ENCODE peak calls at places on chromosomes 11 and 22, in nine cellular contexts. M is adrenal gland, A is right lobe of liver, V is body of pancreas, Z is IMR-90, G is ovary, Q is GM12878, B is uterus, K is HCT116. P is an unnamed sample.

GRCh38 chr22:46953968-46954755 is 191.7 kb downstream of the TBC1D22A start:
- DNase-seq in B (no peak), Q (no peak), A (no peak), K (no peak), G (no peak), Z (peak; percentile 13), M (no peak), V (no peak), P (no peak)

GRCh38 chr11:128472128-128473110 is 114.9 kb downstream of the ETS1 start:
- DNase-seq in B (no peak), M (no peak), K (no peak), Q (peak; percentile 93), A (no peak), Z (peak; percentile 79), V (no peak), G (no peak), P (no peak)

GRCh38 chr22:36445158-36445668 is 36.2 kb downstream of the TXN2 start:
- DNase-seq in A (no peak), B (peak; percentile 68), Z (peak; percentile 97), K (no peak), Q (no peak), G (peak; percentile 77), V (no peak), M (peak; percentile 65), P (peak; percentile 77)

GRCh38 chr11:35165416-35166368 is 26.7 kb downstream of the CD44 start:
- DNase-seq in G (no peak), V (no peak), B (no peak), M (no peak), Z (peak; percentile 50), K (no peak), A (no peak), Q (peak; percentile 99), P (no peak)

GRCh38 chr11:88338223-88338661 is 706 bp upstream of the CTSC start:
- DNase-seq in Z (peak; percentile 84), G (peak; percentile 45), V (peak; percentile 61), Q (no peak), B (peak; percentile 48), M (peak; percentile 57), K (no peak), A (peak; percentile 65), P (peak; percentile 61)

GRCh38 chr11:116226731-116227130 is 546.1 kb downstream of the BUD13 start:
- DNase-seq in Z (no peak), K (no peak), Q (no peak), A (no peak), B (no peak), V (no peak), G (no peak), M (no peak), P (no peak)

GRCh38 chr11:77147668-77148321 is 19.7 kb downstream of the MYO7A start:
- DNase-seq in Q (no peak), Z (no peak), A (no peak), B (no peak), G (no peak), M (no peak), K (no peak), V (peak; percentile 38), P (no peak)

GRCh38 chr11:14249121-14249963 is 109.6 kb downstream of the RRAS2 start:
- DNase-seq in M (peak; percentile 52), B (peak; percentile 58), K (peak; percentile 27), Q (no peak), Z (peak; percentile 53), A (peak; percentile 53), V (peak; percentile 59), G (peak; percentile 72), P (peak; percentile 52)

GRCh38 chr11:63829823-63830489 is 9.0 kb upstream of the MARK2 start:
- DNase-seq in V (no peak), M (no peak), K (no peak), B (no peak), G (no peak), A (no peak), Z (peak; percentile 44), Q (no peak), P (no peak)

GRCh38 chr11:100759856-100760255 is 72.8 kb downstream of the ARHGAP42 start:
- DNase-seq in K (no peak), G (no peak), A (no peak), B (no peak), Z (no peak), Q (no peak), V (no peak), M (no peak), P (no peak)
- H3K4me1 ChIP-seq in K (peaks cover 11% of the 10 kb centered on the region), G (peaks cover 2% of the 10 kb centered on the region), A (peaks cover 3% of the 10 kb centered on the region), B (no peaks in the 10 kb centered on the region), Z (no peaks in the 10 kb centered on the region), Q (no peaks in the 10 kb centered on the region), V (no peaks in the 10 kb centered on the region), M (peaks cover 16% of the 10 kb centered on the region), P (no peaks in the 10 kb centered on the region)

GRCh38 chr11:68107689-68108088 is 13.5 kb downstream of the CHKA start:
- DNase-seq in Z (no peak), V (no peak), G (no peak), A (no peak), B (no peak), M (no peak), Q (no peak), K (no peak), P (no peak)

GRCh38 chr11:68106165-68106940 is 14.8 kb downstream of the CHKA start:
- DNase-seq in B (no peak), K (no peak), Z (no peak), Q (no peak), A (peak; percentile 45), G (peak; percentile 75), M (peak; percentile 78), V (peak; percentile 96), P (no peak)
- TF ChIP-seq POLR2A in B (no peak), K (no peak), Z (no peak), Q (no peak), A (no peak), G (no peak), M (no peak), V (peak; percentile 54), P (no peak)

GRCh38 chr11:57776101-57776511 is 14.5 kb downstream of the CTNND1 start:
- DNase-seq in Q (no peak), K (no peak), Z (peak; percentile 63), A (no peak), B (no peak), M (no peak), G (no peak), V (no peak), P (peak; percentile 57)
- H3K4me1 ChIP-seq in Q (peaks cover 16% of the 10 kb centered on the region), K (peaks cover 98% of the 10 kb centered on the region), Z (peaks cover 33% of the 10 kb centered on the region), A (no peaks in the 10 kb centered on the region), B (peaks cover 31% of the 10 kb centered on the region), M (peaks cover 91% of the 10 kb centered on the region), G (peaks cover 44% of the 10 kb centered on the region), V (peaks cover 93% of the 10 kb centered on the region), P (peaks cover 95% of the 10 kb centered on the region)

DNA sequence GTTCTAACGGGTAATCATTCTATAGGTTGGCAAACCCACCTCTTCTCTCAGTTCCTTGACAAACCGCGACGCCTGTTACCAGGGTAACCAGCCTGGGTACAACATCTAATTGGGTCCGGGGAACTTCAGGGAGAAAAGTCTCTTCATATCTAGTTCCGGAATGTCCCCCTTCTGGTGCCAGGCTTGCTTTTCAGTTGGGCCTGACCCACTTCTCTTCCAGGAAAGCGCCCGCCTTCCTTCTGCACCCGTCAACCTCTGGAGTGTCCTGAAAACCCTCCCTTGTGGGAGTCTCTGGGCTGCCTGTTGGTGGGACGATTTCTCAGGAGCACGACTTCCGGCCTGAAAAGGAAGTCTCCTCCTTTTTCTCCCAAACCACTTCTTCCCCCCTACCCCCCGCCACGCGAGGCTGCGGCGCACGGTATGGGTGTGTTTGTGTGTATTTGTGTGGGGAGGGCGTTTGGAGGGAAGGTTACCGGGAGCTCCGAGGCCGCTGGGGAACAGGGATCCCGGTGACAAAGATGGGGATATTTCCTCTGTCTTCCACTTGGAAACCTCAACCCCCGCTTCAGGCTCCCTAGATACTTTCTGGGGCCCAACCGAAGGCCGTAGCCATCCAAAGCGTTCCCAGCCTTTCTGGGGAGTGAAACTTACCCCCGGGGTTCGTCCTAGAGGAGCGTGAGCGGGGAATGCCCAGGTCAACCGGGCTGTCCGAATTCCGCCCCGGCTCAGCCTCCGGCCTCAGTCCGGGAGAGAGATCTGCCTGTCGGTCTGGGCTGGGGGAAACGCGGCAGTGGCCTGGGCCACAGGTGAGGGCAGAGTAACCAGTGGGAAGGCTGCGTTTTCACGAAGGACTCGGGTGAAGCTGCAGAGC is at the start of the genes NKAPD1 and PIH1D2:
- DNase-seq in M (peak; percentile 77), A (peak; percentile 71), Q (peak; percentile 88), G (peak; percentile 71), K (peak; percentile 83), V (peak; percentile 79), B (peak; percentile 79), Z (peak; percentile 88), P (peak; percentile 77)
- TF ChIP-seq POLR2A in M (peak; percentile 20), A (no peak), Q (peak; percentile 78), G (no peak), K (peak; percentile 61), V (peak; percentile 48), B (no peak), Z (no peak), P (no peak)

DNA sequence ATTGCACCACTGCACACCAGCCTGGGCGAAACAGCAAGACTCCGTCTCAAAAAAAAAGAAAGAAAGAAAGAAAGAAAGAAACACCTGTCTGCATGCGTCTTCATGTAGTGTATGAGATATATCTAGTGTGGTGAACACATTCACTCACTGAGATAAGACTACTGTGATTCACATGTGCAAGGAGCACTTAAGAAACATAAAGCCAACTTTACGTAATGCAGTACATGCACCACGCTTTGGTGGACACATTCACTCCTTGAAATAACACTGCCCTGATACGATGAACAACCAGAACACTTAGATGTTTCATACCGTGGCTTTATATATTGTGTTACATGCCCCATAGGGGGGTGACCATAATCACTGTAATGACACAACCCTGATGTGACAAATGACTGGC is 96.0 kb downstream of the MICAL3 start:
- DNase-seq in V (no peak), K (no peak), Z (no peak), G (no peak), Q (no peak), B (no peak), M (no peak), A (no peak), P (no peak)
- H3K4me1 ChIP-seq in V (peaks cover 37% of the 10 kb centered on the region), K (peaks cover 33% of the 10 kb centered on the region), Z (peaks cover 16% of the 10 kb centered on the region), G (peaks cover 25% of the 10 kb centered on the region), Q (no peaks in the 10 kb centered on the region), B (peaks cover 16% of the 10 kb centered on the region), M (peaks cover 32% of the 10 kb centered on the region), A (no peaks in the 10 kb centered on the region), P (peaks cover 42% of the 10 kb centered on the region)

GRCh38 chr22:40044870-40045834 is 50.4 kb downstream of the FAM83F start:
- DNase-seq in M (peak; percentile 56), V (peak; percentile 57), K (no peak), Q (no peak), Z (peak; percentile 15), G (peak; percentile 63), B (peak; percentile 30), A (peak; percentile 76), P (peak; percentile 71)
- TF ChIP-seq POLR2A in M (peak; percentile 33), V (no peak), K (no peak), Q (peak; percentile 77), Z (no peak), G (no peak), B (no peak), A (peak; percentile 26), P (no peak)